ENCODE peak calls at places on chromosome 6, in five cellular contexts. Q is H54, A is A549, B is breast epithelium, X is transverse colon. U is an unnamed sample.

GRCh38 chr6:3693879-3694278 is 57.6 kb downstream of the PXDC1 start:
- DNase-seq in Q (no peak), A (no peak), B (no peak), X (no peak), U (no peak)

GRCh38 chr6:37024665-37025337 is 19.3 kb downstream of the FGD2 start:
- DNase-seq in Q (peak), A (peak), B (no peak), X (no peak), U (no peak)

GRCh38 chr6:155502393-155502792 is 46.8 kb upstream of the NOX3 start:
- DNase-seq in Q (no peak), A (no peak), B (no peak), X (no peak), U (no peak)

GRCh38 chr6:16322666-16323312 is 84.4 kb downstream of the GMPR start:
- DNase-seq in Q (peak), A (no peak), B (no peak), X (peak), U (peak)

GRCh38 chr6:125812394-125813231 is 21.9 kb downstream of the NCOA7 start:
- DNase-seq in Q (peak), A (peak), B (no peak), X (no peak), U (peak)

GRCh38 chr6:129860901-129861665 is at the start of gene TMEM244:
- DNase-seq in Q (no peak), A (no peak), B (no peak), X (no peak), U (no peak)

GRCh38 chr6:38517005-38517404 is 122.7 kb downstream of the BTBD9 start:
- DNase-seq in Q (no peak), A (peak), B (no peak), X (no peak), U (no peak)

GRCh38 chr6:47134476-47135189 is 92.5 kb upstream of the ADGRF1 start:
- DNase-seq in Q (peak), A (peak), B (no peak), X (no peak), U (peak)

GRCh38 chr6:112636650-112637260 is 289.6 kb downstream of the RFPL4B start:
- DNase-seq in Q (no peak), A (no peak), B (no peak), X (no peak), U (no peak)

GRCh38 chr6:3355358-3356055 is 96.8 kb downstream of the PSMG4 start:
- DNase-seq in Q (no peak), A (no peak), B (no peak), X (peak), U (peak)

GRCh38 chr6:149840345-149841075 is 23.6 kb downstream of the LRP11 start:
- DNase-seq in Q (no peak), A (peak), B (peak), X (peak), U (peak)

GRCh38 chr6:149336529-149336928 is 19.0 kb downstream of the TAB2 start:
- DNase-seq in Q (no peak), A (peak), B (no peak), X (no peak), U (no peak)

GRCh38 chr6:127992144-127992543 is 91.3 kb upstream of the THEMIS start:
- DNase-seq in Q (no peak), A (no peak), B (no peak), X (no peak), U (no peak)

GRCh38 chr6:47042238-47042843 is at the start of gene ADGRF1:
- DNase-seq in Q (no peak), A (no peak), B (no peak), X (peak), U (no peak)

GRCh38 chr6:133205304-133205703 is 35.9 kb upstream of the EYA4 start:
- DNase-seq in Q (no peak), A (no peak), B (no peak), X (no peak), U (no peak)

GRCh38 chr6:145368075-145368474 is 367.2 kb downstream of the EPM2A start:
- DNase-seq in Q (no peak), A (no peak), B (no peak), X (no peak), U (no peak)

GRCh38 chr6:145373826-145374225 is 361.5 kb downstream of the EPM2A start:
- DNase-seq in Q (no peak), A (no peak), B (no peak), X (no peak), U (no peak)

GRCh38 chr6:145370559-145370958 is 364.8 kb downstream of the EPM2A start:
- DNase-seq in Q (no peak), A (no peak), B (no peak), X (no peak), U (no peak)

GRCh38 chr6:145374566-145374965 is 360.8 kb downstream of the EPM2A start:
- DNase-seq in Q (no peak), A (no peak), B (no peak), X (no peak), U (no peak)

GRCh38 chr6:145372671-145373123 is 362.6 kb downstream of the EPM2A start:
- DNase-seq in Q (no peak), A (no peak), B (no peak), X (no peak), U (no peak)
- TF ChIP-seq POLR2A in Q (no peak), A (no peak), B (no peak), X (no peak), U (no peak)

DNA sequence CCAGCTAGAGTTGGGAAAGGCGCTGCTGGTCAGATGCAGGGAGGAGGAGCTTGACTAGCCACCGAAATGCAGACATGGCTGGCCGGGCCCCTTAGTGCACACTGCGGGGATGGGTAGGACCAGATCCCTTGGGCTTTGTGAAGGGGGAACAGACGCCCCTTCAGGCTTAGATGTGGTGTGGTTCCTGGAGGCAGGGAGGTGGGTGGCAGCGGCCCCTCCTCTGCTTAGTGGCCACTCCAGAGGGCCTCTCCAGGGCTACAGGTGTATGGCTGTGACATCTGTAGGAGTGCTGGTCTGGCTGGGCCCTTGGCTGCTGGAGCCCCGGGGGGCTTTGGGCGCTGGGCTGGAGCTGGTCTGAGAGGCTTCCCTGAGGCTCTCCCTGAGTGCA is 5.9 kb downstream of the CCND3 start:
- DNase-seq in Q (no peak), A (no peak), B (no peak), X (no peak), U (no peak)
- TF ChIP-seq POLR2A in Q (no peak), A (no peak), B (no peak), X (no peak), U (no peak)

DNA sequence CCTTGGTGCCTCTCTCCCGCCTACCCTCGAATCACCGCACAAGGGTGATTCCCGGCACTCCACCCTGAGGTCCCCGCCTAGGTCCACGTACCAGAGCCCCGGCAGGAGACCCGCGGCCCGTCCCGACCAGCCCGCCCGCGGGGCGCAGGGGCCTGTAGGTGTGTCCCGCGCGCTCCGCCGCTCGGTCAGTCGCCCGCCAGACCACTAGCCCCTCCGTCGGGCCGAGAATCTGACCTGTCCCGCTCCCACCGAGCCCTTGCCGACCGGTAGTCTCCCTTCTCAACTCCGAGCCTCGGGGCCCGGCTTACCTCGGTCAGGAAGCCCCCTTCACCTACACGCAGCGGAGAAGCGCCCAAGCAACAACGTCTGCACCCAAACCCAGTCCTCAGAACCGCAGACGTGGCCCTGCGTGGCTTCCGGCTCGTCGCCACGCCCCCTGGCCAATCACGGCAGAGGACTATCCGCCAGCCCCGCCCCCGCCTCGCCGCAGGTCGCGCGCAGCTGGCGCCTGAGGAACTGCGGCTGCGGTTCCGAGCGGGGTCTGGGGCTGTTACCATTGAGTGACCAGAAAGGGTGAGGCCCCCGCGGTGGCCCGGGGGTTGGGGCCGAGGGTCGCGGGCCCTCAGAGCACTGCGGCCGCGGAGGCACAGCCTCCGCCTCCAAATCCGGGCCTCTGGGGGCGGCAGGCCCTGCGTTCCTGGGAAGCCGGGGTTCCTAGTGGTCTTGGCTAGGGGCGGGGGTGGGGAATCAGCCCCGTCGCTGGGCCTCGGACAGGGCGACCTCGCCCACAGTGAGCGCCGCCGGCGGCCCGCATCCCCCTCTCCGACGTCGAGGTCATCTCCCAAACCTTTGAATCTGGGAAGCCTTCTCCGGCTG is at the start of the genes PGM3 and RWDD2A:
- DNase-seq in Q (peak), A (peak), B (peak), X (peak), U (peak)
- TF ChIP-seq POLR2A in Q (peak), A (peak), B (peak), X (peak), U (peak)

DNA sequence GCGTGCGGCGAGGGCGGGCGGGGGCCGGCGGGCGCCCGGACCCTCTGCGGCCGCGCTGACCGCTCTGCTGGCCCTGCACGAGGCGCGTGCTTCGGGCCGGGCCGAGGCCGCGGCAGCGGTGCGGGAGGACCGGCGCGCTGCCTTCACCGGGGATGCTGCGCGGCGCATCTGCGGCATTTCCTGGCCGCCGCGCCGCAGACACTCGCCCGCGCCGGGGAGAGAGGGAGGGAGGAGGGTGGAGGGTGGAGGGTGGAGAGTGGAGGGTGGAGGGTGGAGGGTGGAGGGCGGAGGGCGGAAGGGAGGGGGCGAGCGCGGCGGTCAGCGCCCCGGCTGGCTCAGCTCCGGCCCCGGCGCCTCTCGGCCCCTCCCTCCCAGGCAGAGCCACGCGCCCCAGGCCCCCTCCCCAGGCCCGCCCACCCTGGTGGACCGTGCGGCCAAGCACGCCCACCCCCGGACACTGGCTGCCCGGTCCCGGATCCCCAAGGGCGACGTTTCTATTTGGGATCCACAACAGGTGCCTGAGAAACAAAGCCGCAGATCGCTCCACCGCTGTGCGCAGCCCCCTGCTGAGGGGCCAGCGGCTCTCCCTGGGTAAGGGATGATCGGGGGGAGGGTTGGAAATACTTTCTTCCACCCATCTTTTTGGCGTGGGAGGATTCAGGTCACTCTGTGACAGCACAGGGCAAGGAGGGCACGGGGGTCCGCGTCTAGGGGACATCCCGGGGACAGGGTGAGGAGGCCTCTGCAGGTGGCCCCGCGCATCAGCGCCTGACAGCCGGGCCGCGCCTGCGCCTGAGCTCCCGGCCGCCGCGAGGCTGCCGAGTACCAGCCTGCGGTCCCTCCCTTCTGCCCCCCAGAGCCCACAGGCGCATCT is 111.2 kb upstream of the BEND6 start:
- DNase-seq in Q (peak), A (peak), B (no peak), X (peak), U (peak)
- TF ChIP-seq POLR2A in Q (peak), A (peak), B (no peak), X (peak), U (no peak)

DNA sequence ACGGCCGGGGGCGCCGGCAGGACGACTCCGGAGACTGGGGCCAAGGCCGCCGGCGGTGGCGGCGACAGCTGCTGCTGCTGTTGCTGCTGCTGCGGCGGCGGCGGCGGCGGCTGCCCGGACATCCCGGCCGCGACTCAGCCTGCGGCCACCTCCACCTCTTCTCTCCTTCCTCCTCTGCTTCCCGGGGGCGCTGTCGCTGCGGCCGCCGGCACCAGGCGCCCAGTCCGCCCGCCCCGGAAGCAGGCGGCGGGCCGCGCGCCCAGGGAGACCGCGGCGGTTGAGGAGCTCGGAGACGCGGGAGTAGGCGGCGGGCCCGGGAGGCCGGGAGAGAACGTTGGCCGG is 280 bp downstream of the RANBP9 start:
- DNase-seq in Q (no peak), A (no peak), B (no peak), X (no peak), U (peak)
- TF ChIP-seq POLR2A in Q (no peak), A (no peak), B (no peak), X (no peak), U (no peak)

GRCh38 chr6:83155794-83156193 is 37.3 kb downstream of the PGM3 start:
- DNase-seq in Q (no peak), A (no peak), B (no peak), X (no peak), U (no peak)
- TF ChIP-seq POLR2A in Q (no peak), A (no peak), B (no peak), X (no peak), U (no peak)

DNA sequence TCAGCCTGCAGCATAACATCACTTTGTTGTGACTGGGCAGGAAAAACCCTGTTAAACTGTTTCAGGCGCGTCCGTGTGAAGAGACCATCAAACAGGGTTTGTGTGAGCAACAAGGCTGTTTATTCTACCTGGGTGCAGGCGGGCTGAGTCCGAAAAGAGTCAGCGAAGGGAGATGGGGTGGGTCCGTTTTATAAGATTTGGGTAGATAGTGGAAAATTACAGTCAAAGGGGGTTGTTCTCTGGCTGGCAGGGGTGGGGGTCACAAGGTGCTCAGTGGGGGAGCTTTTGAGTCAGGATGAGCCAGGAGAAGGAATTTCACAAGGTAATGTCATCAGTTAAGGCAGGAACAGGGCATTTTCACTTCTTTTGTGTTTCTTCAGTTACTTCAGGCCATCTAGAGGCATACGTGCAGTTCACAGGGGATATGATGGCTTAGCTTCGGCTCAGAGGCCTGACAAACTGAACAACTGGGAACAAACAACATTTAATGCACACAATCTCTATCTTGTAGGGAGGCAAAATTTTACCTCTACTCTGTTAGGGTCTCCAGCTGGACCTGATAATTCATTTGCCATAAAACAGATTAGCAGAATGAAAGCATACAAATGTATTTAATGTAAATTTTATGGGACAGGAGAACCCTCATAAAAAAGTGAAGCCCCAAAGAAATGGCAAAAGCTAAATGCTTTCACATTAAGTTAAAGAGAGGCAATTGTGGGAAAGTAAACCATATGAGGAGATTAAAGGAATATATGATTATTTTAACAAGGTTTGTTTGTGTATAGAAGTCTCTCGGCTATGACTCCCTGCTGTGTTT is 58.3 kb upstream of the HFE start:
- DNase-seq in Q (no peak), A (peak), B (no peak), X (no peak), U (no peak)
- TF ChIP-seq POLR2A in Q (no peak), A (peak), B (no peak), X (no peak), U (no peak)

GRCh38 chr6:33712914-33713313 is 1.4 kb upstream of the UQCC2 start:
- DNase-seq in Q (no peak), A (no peak), B (no peak), X (no peak), U (no peak)

GRCh38 chr6:33709605-33710295 is 1.8 kb downstream of the UQCC2 start:
- DNase-seq in Q (no peak), A (no peak), B (no peak), X (no peak), U (no peak)

GRCh38 chr6:33713786-33714185 is 2.3 kb upstream of the UQCC2 start:
- DNase-seq in Q (no peak), A (no peak), B (no peak), X (no peak), U (no peak)

GRCh38 chr6:33710296-33711121 is 991 bp downstream of the UQCC2 start:
- DNase-seq in Q (no peak), A (no peak), B (no peak), X (no peak), U (peak)

DNA sequence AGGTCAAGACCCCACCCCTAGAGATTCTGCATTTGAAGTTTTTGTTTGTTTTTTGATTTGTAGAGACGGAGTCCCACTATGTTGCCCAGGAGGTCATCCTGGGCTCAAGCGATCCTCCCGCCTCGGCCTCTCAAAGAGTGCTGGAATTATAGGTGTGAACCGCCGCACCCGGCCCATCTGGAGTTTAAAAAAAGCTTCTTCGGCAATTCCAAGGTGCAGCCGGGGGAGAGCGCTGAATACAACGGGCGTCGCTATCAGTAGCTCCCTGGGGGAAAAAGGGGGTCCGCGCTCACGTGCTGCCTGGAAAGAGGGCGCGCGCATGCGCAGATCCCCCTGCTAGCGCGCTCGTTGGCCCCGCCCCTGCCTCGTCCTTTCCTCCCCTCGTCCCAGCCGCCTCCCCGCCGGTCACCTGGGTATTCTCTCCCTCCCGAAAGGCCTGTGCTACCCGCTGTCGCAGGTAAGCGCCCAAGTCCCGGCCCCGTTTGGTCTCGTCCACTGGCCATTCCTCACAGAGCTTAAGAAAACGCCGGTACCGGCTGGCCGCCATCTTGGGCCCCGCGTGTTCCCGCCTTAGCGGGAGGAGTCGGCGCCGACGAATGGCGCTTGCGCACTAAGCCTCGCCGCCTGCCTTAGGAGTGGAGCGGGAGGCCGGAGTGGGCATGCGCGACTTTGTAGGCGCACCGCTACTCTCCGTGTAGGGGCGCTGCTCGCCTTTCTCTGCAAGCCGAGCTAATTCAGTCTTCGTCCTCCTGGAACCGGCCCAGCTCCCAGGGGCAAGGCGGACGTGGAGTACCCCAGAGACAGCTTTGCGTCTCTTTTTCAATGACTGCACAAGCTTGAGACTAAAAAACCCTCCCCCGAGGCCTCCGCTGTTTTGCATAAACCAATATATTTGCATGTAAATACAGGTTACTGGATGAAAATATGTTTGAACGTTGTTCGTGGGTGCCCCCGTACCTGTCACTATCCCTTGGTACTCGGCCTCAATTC is at the start of gene UQCC2:
- DNase-seq in Q (peak), A (peak), B (peak), X (peak), U (peak)
- TF ChIP-seq POLR2A in Q (peak), A (peak), B (peak), X (peak), U (peak)